ENCODE peak calls at places on chromosomes 11 and 22, in eight cellular contexts. O is brain microvascular endothelial cell, W is psoas muscle, P is PC-3, V is PC-9, Y is trophoblast cell, N is upper lobe of right lung, D is AG09309. G is an unnamed sample.

GRCh38 chr11:120357620-120358019 is 21.4 kb downstream of the ARHGEF12 start:
- DNase-seq in O (no peak), W (no peak), P (no peak), V (no peak), Y (no peak), N (no peak), D (no peak), G (no peak)

GRCh38 chr22:29306175-29306829 is at the start of gene GAS2L1:
- DNase-seq in O (peak), W (peak), P (peak), V (peak), Y (peak), N (peak), D (peak), G (peak)

GRCh38 chr11:66881927-66882452 is 25.1 kb downstream of the LRFN4 start:
- DNase-seq in O (no peak), W (no peak), P (no peak), V (no peak), Y (no peak), N (no peak), D (no peak), G (no peak)

GRCh38 chr22:19805821-19806212 is 45.2 kb downstream of the TBX1 start:
- DNase-seq in O (no peak), W (no peak), P (peak), V (peak), Y (no peak), N (peak), D (no peak), G (peak)

GRCh38 chr22:19287076-19287724 is 4.3 kb downstream of the CLTCL1 start:
- DNase-seq in O (peak), W (peak), P (peak), V (no peak), Y (no peak), N (no peak), D (no peak), G (no peak)

GRCh38 chr11:71179877-71180276 is 72.5 kb downstream of the SHANK2 start:
- DNase-seq in O (no peak), W (no peak), P (no peak), V (no peak), Y (peak), N (no peak), D (no peak), G (peak)

GRCh38 chr11:93529707-93530467 is 13.3 kb downstream of the SMCO4 start:
- DNase-seq in O (peak), W (peak), P (no peak), V (no peak), Y (no peak), N (peak), D (no peak), G (no peak)

GRCh38 chr11:34594603-34595002 is 26.3 kb upstream of the EHF start:
- DNase-seq in O (no peak), W (no peak), P (peak), V (no peak), Y (no peak), N (no peak), D (no peak), G (no peak)

GRCh38 chr22:20180245-20180630 is 29.4 kb upstream of the CCDC188 start:
- DNase-seq in O (no peak), W (no peak), P (no peak), V (no peak), Y (no peak), N (no peak), D (no peak), G (no peak)

GRCh38 chr11:75371930-75372876 is 20.7 kb upstream of the ARRB1 start:
- DNase-seq in O (no peak), W (no peak), P (peak), V (peak), Y (no peak), N (no peak), D (no peak), G (no peak)

GRCh38 chr11:2519879-2520735 is 75.3 kb downstream of the KCNQ1 start:
- DNase-seq in O (no peak), W (peak), P (no peak), V (no peak), Y (no peak), N (peak), D (no peak), G (peak)

GRCh38 chr22:41341990-41342389 is 39.8 kb upstream of the TEF start:
- DNase-seq in O (no peak), W (no peak), P (no peak), V (no peak), Y (no peak), N (no peak), D (no peak), G (no peak)

GRCh38 chr22:27476729-27477128 is 324.8 kb downstream of the MN1 start:
- DNase-seq in O (peak), W (no peak), P (peak), V (peak), Y (peak), N (no peak), D (no peak), G (no peak)

GRCh38 chr11:66015094-66015881 is 3.5 kb downstream of the CST6 start:
- DNase-seq in O (no peak), W (no peak), P (peak), V (peak), Y (no peak), N (no peak), D (no peak), G (no peak)

GRCh38 chr22:49015459-49015858 is 812.2 kb downstream of the BRD1 start:
- DNase-seq in O (no peak), W (no peak), P (no peak), V (no peak), Y (no peak), N (peak), D (no peak), G (no peak)

GRCh38 chr11:20364412-20364792 is 888 bp downstream of the HTATIP2 start:
- DNase-seq in O (no peak), W (peak), P (peak), V (no peak), Y (no peak), N (no peak), D (no peak), G (no peak)

GRCh38 chr22:30947821-30948454 is 20.6 kb downstream of the MORC2 start:
- DNase-seq in O (peak), W (no peak), P (peak), V (no peak), Y (peak), N (no peak), D (no peak), G (no peak)

GRCh38 chr11:124656759-124657627 is 16.5 kb downstream of the SIAE start:
- DNase-seq in O (peak), W (no peak), P (no peak), V (no peak), Y (no peak), N (no peak), D (no peak), G (no peak)

GRCh38 chr11:19978668-19979518 is 181.4 kb downstream of the DBX1 start:
- DNase-seq in O (peak), W (no peak), P (peak), V (peak), Y (peak), N (peak), D (peak), G (no peak)

GRCh38 chr11:113690619-113691569 is 15.2 kb downstream of the TMPRSS5 start:
- DNase-seq in O (peak), W (peak), P (peak), V (peak), Y (peak), N (peak), D (peak), G (no peak)

GRCh38 chr22:22942511-22943329 is 55.1 kb downstream of the IGLL5 start:
- DNase-seq in O (peak), W (peak), P (peak), V (no peak), Y (peak), N (peak), D (no peak), G (peak)

GRCh38 chr22:31278643-31279326 is 13.5 kb downstream of the PIK3IP1 start:
- DNase-seq in O (no peak), W (no peak), P (no peak), V (no peak), Y (no peak), N (no peak), D (no peak), G (peak)

GRCh38 chr11:36142439-36142838 is 146.8 kb downstream of the COMMD9 start:
- DNase-seq in O (no peak), W (no peak), P (no peak), V (no peak), Y (no peak), N (no peak), D (no peak), G (no peak)

GRCh38 chr22:40510965-40511364 is 125.6 kb downstream of the MRTFA start:
- DNase-seq in O (no peak), W (no peak), P (no peak), V (no peak), Y (no peak), N (no peak), D (no peak), G (no peak)

GRCh38 chr11:121523581-121524232 is 70.9 kb upstream of the SORL1-AS1 start:
- DNase-seq in O (no peak), W (no peak), P (no peak), V (no peak), Y (no peak), N (no peak), D (no peak), G (no peak)

GRCh38 chr22:30031328-30031727 is 48.9 kb upstream of the HORMAD2 start:
- DNase-seq in O (no peak), W (no peak), P (no peak), V (no peak), Y (no peak), N (no peak), D (no peak), G (no peak)

GRCh38 chr11:8011981-8012444 is 24.9 kb downstream of the EIF3F start:
- DNase-seq in O (peak), W (no peak), P (peak), V (no peak), Y (no peak), N (no peak), D (peak), G (no peak)

GRCh38 chr11:114061053-114062049 is 1.8 kb downstream of the ZBTB16 start:
- DNase-seq in O (no peak), W (peak), P (no peak), V (no peak), Y (no peak), N (peak), D (no peak), G (peak)

GRCh38 chr22:30947163-30947820 is 21.3 kb downstream of the MORC2 start:
- DNase-seq in O (no peak), W (no peak), P (no peak), V (no peak), Y (no peak), N (no peak), D (no peak), G (no peak)

GRCh38 chr22:36430863-36431262 is 43.1 kb upstream of the MYH9 start:
- DNase-seq in O (peak), W (no peak), P (peak), V (peak), Y (no peak), N (no peak), D (no peak), G (no peak)

GRCh38 chr11:102287963-102288744 is 29.1 kb upstream of the BIRC3 start:
- DNase-seq in O (peak), W (no peak), P (peak), V (peak), Y (peak), N (no peak), D (peak), G (no peak)

GRCh38 chr11:94602430-94603372 is 35.5 kb downstream of the PIWIL4 start:
- DNase-seq in O (peak), W (peak), P (peak), V (peak), Y (peak), N (peak), D (no peak), G (peak)

GRCh38 chr11:19437760-19438159 is 197.0 kb upstream of the E2F8 start:
- DNase-seq in O (peak), W (no peak), P (peak), V (peak), Y (no peak), N (no peak), D (no peak), G (no peak)

GRCh38 chr22:37187891-37188761 is at the start of gene C1QTNF6:
- DNase-seq in O (no peak), W (peak), P (peak), V (peak), Y (peak), N (peak), D (no peak), G (peak)

GRCh38 chr22:45852826-45853225 is 124.1 kb downstream of the WNT7B start:
- DNase-seq in O (no peak), W (no peak), P (no peak), V (no peak), Y (no peak), N (no peak), D (no peak), G (no peak)

GRCh38 chr11:34379081-34379480 is 21.3 kb upstream of the ABTB2 start:
- DNase-seq in O (peak), W (no peak), P (peak), V (peak), Y (no peak), N (no peak), D (no peak), G (no peak)

GRCh38 chr11:2575611-2576051 is 124.2 kb downstream of the KCNQ1OT1 start:
- DNase-seq in O (no peak), W (no peak), P (no peak), V (no peak), Y (no peak), N (peak), D (no peak), G (peak)

GRCh38 chr11:63851354-63851753 is 12.4 kb downstream of the MARK2 start:
- DNase-seq in O (no peak), W (no peak), P (no peak), V (no peak), Y (no peak), N (no peak), D (no peak), G (no peak)
- H3K4me3 ChIP-seq in O (no peak), W (no peak), P (no peak), V (no peak), Y (no peak), N (no peak), D (no peak), G (no peak)

DNA sequence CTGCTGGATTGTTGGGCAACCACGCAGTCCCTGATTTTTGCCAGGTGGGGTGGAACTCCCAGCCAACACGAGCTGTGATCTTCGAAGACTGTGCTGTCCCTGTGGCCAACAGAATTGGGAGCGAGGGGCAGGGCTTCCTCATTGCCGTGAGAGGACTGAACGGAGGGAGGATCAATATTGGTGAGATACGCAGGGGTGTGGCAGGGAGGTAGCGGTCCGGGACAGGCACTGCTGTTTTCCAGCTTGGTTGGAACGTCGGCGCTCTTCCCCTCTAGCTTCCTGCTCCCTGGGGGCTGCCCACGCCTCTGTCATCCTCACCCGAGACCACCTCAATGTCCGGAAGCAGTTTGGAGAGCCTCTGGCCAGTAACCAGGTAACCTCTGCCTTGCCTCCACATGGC is 7.6 kb downstream of the ACAD8 start:
- DNase-seq in O (no peak), W (no peak), P (no peak), V (no peak), Y (no peak), N (no peak), D (no peak), G (no peak)
- H3K4me3 ChIP-seq in O (no peak), W (no peak), P (no peak), V (no peak), Y (no peak), N (no peak), D (no peak), G (no peak)

GRCh38 chr11:69523453-69523852 is 42.0 kb downstream of the LINC01488 start:
- DNase-seq in O (no peak), W (no peak), P (no peak), V (no peak), Y (no peak), N (peak), D (no peak), G (peak)

GRCh38 chr11:69524291-69524882 is 42.9 kb downstream of the LINC01488 start:
- DNase-seq in O (no peak), W (no peak), P (peak), V (no peak), Y (no peak), N (peak), D (no peak), G (peak)

GRCh38 chr11:69526453-69526810 is 45.0 kb downstream of the LINC01488 start:
- DNase-seq in O (no peak), W (no peak), P (no peak), V (no peak), Y (no peak), N (no peak), D (no peak), G (no peak)

GRCh38 chr11:69525516-69526452 is 44.3 kb downstream of the LINC01488 start:
- DNase-seq in O (no peak), W (no peak), P (no peak), V (no peak), Y (no peak), N (peak), D (no peak), G (peak)

GRCh38 chr11:69524991-69525411 is 43.5 kb downstream of the LINC01488 start:
- DNase-seq in O (no peak), W (no peak), P (no peak), V (no peak), Y (no peak), N (peak), D (no peak), G (peak)
- H3K4me3 ChIP-seq in O (no peak), W (no peak), P (no peak), V (no peak), Y (no peak), N (no peak), D (no peak), G (no peak)

DNA sequence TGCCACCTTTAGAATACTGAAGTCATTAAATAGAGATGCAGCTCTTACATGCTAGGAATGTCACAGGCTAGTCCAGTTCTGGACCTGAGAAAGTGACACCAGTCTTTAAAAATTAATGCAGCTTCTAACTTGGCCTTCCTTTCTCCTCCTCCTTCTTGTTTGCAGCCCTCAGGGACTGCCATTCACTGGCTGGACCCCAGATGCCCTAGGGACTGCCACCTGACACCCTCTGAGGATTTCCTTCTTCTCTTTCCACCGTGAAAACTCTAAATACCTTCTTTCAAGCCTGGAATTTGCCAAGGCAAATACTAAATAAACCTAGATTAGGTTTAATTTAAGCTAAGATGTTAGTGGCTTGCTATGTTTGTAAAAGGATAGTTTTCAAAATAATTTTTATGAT is 78.4 kb downstream of the MUC15 start:
- DNase-seq in O (no peak), W (no peak), P (no peak), V (no peak), Y (no peak), N (no peak), D (no peak), G (no peak)
- H3K4me3 ChIP-seq in O (no peak), W (no peak), P (no peak), V (no peak), Y (no peak), N (no peak), D (no peak), G (no peak)